ENCODE peak calls at places on chromosomes 2 and 18, in six cellular contexts. One of them, this sample, is unnamed.

GRCh38 chr2:84940836-84941412 is 30.0 kb upstream of the KCMF1 start:
- DNase-seq in spleen: peak; percentile 30
- DNase-seq in astrocyte of the cerebellum: no peak
- DNase-seq in esophagus squamous epithelium: no peak
- DNase-seq in HCT116: no peak
- DNase-seq in tibial nerve: no peak
- DNase-seq in this sample: no peak

GRCh38 chr2:129252781-129253460 is 726.5 kb upstream of the RAB6C start:
- DNase-seq in spleen: no peak
- DNase-seq in astrocyte of the cerebellum: no peak
- DNase-seq in esophagus squamous epithelium: no peak
- DNase-seq in HCT116: no peak
- DNase-seq in tibial nerve: no peak
- DNase-seq in this sample: no peak

GRCh38 chr18:31491586-31491985 is 6.4 kb upstream of the DSG2 start:
- DNase-seq in spleen: no peak
- DNase-seq in astrocyte of the cerebellum: no peak
- DNase-seq in esophagus squamous epithelium: no peak
- DNase-seq in HCT116: no peak
- DNase-seq in tibial nerve: no peak
- DNase-seq in this sample: no peak

GRCh38 chr2:181949047-181949446 is 36.6 kb upstream of the PPP1R1C start:
- DNase-seq in spleen: no peak
- DNase-seq in astrocyte of the cerebellum: no peak
- DNase-seq in esophagus squamous epithelium: no peak
- DNase-seq in HCT116: peak; percentile 63
- DNase-seq in tibial nerve: no peak
- DNase-seq in this sample: no peak

GRCh38 chr2:10279472-10279870 is 23.2 kb upstream of the HPCAL1 start:
- DNase-seq in spleen: peak; percentile 41
- DNase-seq in astrocyte of the cerebellum: no peak
- DNase-seq in esophagus squamous epithelium: no peak
- DNase-seq in HCT116: no peak
- DNase-seq in tibial nerve: no peak
- DNase-seq in this sample: no peak

GRCh38 chr18:25278415-25278814 is 73.6 kb downstream of the ZNF521 start:
- DNase-seq in spleen: no peak
- DNase-seq in astrocyte of the cerebellum: no peak
- DNase-seq in esophagus squamous epithelium: no peak
- DNase-seq in HCT116: no peak
- DNase-seq in tibial nerve: no peak
- DNase-seq in this sample: no peak

GRCh38 chr2:223383315-223383714 is 218.8 kb downstream of the SCG2 start:
- DNase-seq in spleen: no peak
- DNase-seq in astrocyte of the cerebellum: peak; percentile 15
- DNase-seq in esophagus squamous epithelium: no peak
- DNase-seq in HCT116: no peak
- DNase-seq in tibial nerve: no peak
- DNase-seq in this sample: no peak

GRCh38 chr2:43133708-43134570 is 92.5 kb downstream of the ZFP36L2 start:
- DNase-seq in spleen: peak; percentile 95
- DNase-seq in astrocyte of the cerebellum: no peak
- DNase-seq in esophagus squamous epithelium: peak; percentile 50
- DNase-seq in HCT116: no peak
- DNase-seq in tibial nerve: no peak
- DNase-seq in this sample: no peak

GRCh38 chr2:232296766-232297525 is 81.6 kb upstream of the ALPP start:
- DNase-seq in spleen: no peak
- DNase-seq in astrocyte of the cerebellum: no peak
- DNase-seq in esophagus squamous epithelium: no peak
- DNase-seq in HCT116: no peak
- DNase-seq in tibial nerve: no peak
- DNase-seq in this sample: no peak

GRCh38 chr2:223585691-223586090 is 16.5 kb downstream of the SCG2 start:
- DNase-seq in spleen: no peak
- DNase-seq in astrocyte of the cerebellum: no peak
- DNase-seq in esophagus squamous epithelium: no peak
- DNase-seq in HCT116: no peak
- DNase-seq in tibial nerve: no peak
- DNase-seq in this sample: no peak

GRCh38 chr2:234467289-234467688 is 29.6 kb downstream of the ARL4C start:
- DNase-seq in spleen: no peak
- DNase-seq in astrocyte of the cerebellum: no peak
- DNase-seq in esophagus squamous epithelium: no peak
- DNase-seq in HCT116: no peak
- DNase-seq in tibial nerve: no peak
- DNase-seq in this sample: no peak

GRCh38 chr2:120703330-120703994 is 32.2 kb upstream of the GLI2 start:
- DNase-seq in spleen: peak; percentile 14
- DNase-seq in astrocyte of the cerebellum: no peak
- DNase-seq in esophagus squamous epithelium: no peak
- DNase-seq in HCT116: peak; percentile 59
- DNase-seq in tibial nerve: no peak
- DNase-seq in this sample: no peak

GRCh38 chr2:201118957-201119848 is 3.2 kb downstream of the CFLAR start:
- DNase-seq in spleen: no peak
- DNase-seq in astrocyte of the cerebellum: no peak
- DNase-seq in esophagus squamous epithelium: no peak
- DNase-seq in HCT116: peak; percentile 33
- DNase-seq in tibial nerve: no peak
- DNase-seq in this sample: no peak

GRCh38 chr18:45755936-45756335 is 32.0 kb downstream of the SLC14A1 start:
- DNase-seq in spleen: no peak
- DNase-seq in astrocyte of the cerebellum: peak; percentile 91
- DNase-seq in esophagus squamous epithelium: no peak
- DNase-seq in HCT116: no peak
- DNase-seq in tibial nerve: peak; percentile 47
- DNase-seq in this sample: no peak

GRCh38 chr2:99754215-99754614 is 264.4 kb upstream of the REV1 start:
- DNase-seq in spleen: no peak
- DNase-seq in astrocyte of the cerebellum: no peak
- DNase-seq in esophagus squamous epithelium: no peak
- DNase-seq in HCT116: no peak
- DNase-seq in tibial nerve: no peak
- DNase-seq in this sample: no peak

GRCh38 chr18:59878644-59879043 is 21.2 kb upstream of the PMAIP1 start:
- DNase-seq in spleen: no peak
- DNase-seq in astrocyte of the cerebellum: no peak
- DNase-seq in esophagus squamous epithelium: no peak
- DNase-seq in HCT116: no peak
- DNase-seq in tibial nerve: no peak
- DNase-seq in this sample: no peak

GRCh38 chr2:175154670-175155082 is 13.3 kb downstream of the ATF2 start:
- DNase-seq in spleen: no peak
- DNase-seq in astrocyte of the cerebellum: peak; percentile 64
- DNase-seq in esophagus squamous epithelium: no peak
- DNase-seq in HCT116: peak; percentile 3
- DNase-seq in tibial nerve: no peak
- DNase-seq in this sample: no peak

GRCh38 chr18:50559750-50560680 is at the start of gene MAPK4:
- DNase-seq in spleen: peak; percentile 72
- DNase-seq in astrocyte of the cerebellum: no peak
- DNase-seq in esophagus squamous epithelium: no peak
- DNase-seq in HCT116: no peak
- DNase-seq in tibial nerve: no peak
- DNase-seq in this sample: peak; percentile 50

GRCh38 chr18:45621068-45621511 is 5.8 kb downstream of the SLC14A2 start:
- DNase-seq in spleen: no peak
- DNase-seq in astrocyte of the cerebellum: no peak
- DNase-seq in esophagus squamous epithelium: no peak
- DNase-seq in HCT116: peak; percentile 28
- DNase-seq in tibial nerve: peak; percentile 50
- DNase-seq in this sample: peak; percentile 31

GRCh38 chr2:174877796-174878195 is 113.5 kb upstream of the CHRNA1 start:
- DNase-seq in spleen: no peak
- DNase-seq in astrocyte of the cerebellum: no peak
- DNase-seq in esophagus squamous epithelium: no peak
- DNase-seq in HCT116: no peak
- DNase-seq in tibial nerve: no peak
- DNase-seq in this sample: no peak

GRCh38 chr2:144703852-144704324 is 184.0 kb upstream of the ZEB2 start:
- DNase-seq in spleen: peak; percentile 72
- DNase-seq in astrocyte of the cerebellum: peak; percentile 5
- DNase-seq in esophagus squamous epithelium: no peak
- DNase-seq in HCT116: peak; percentile 3
- DNase-seq in tibial nerve: peak; percentile 56
- DNase-seq in this sample: no peak

GRCh38 chr18:37442477-37442876 is 123.1 kb downstream of the CELF4 start:
- DNase-seq in spleen: no peak
- DNase-seq in astrocyte of the cerebellum: no peak
- DNase-seq in esophagus squamous epithelium: no peak
- DNase-seq in HCT116: no peak
- DNase-seq in tibial nerve: no peak
- DNase-seq in this sample: no peak

GRCh38 chr2:3654464-3655225 is 3.4 kb upstream of the ALLC start:
- DNase-seq in spleen: no peak
- DNase-seq in astrocyte of the cerebellum: no peak
- DNase-seq in esophagus squamous epithelium: no peak
- DNase-seq in HCT116: no peak
- DNase-seq in tibial nerve: no peak
- DNase-seq in this sample: no peak

GRCh38 chr18:49371786-49372185 is 88.7 kb downstream of the DYM start:
- DNase-seq in spleen: no peak
- DNase-seq in astrocyte of the cerebellum: no peak
- DNase-seq in esophagus squamous epithelium: no peak
- DNase-seq in HCT116: no peak
- DNase-seq in tibial nerve: no peak
- DNase-seq in this sample: no peak

GRCh38 chr18:8706981-8707940 is 1.9 kb downstream of the MTCL1 start:
- DNase-seq in spleen: peak; percentile 80
- DNase-seq in astrocyte of the cerebellum: no peak
- DNase-seq in esophagus squamous epithelium: no peak
- DNase-seq in HCT116: no peak
- DNase-seq in tibial nerve: peak; percentile 33
- DNase-seq in this sample: peak; percentile 47

GRCh38 chr2:227821043-227821942 is 7.7 kb downstream of the CCL20 start:
- DNase-seq in spleen: no peak
- DNase-seq in astrocyte of the cerebellum: no peak
- DNase-seq in esophagus squamous epithelium: no peak
- DNase-seq in HCT116: peak; percentile 48
- DNase-seq in tibial nerve: no peak
- DNase-seq in this sample: no peak

GRCh38 chr2:201452058-201452736 is 657 bp downstream of the STRADB start:
- DNase-seq in spleen: no peak
- DNase-seq in astrocyte of the cerebellum: no peak
- DNase-seq in esophagus squamous epithelium: no peak
- DNase-seq in HCT116: no peak
- DNase-seq in tibial nerve: no peak
- DNase-seq in this sample: no peak

GRCh38 chr2:188414412-188414811 is 122.7 kb downstream of the GULP1 start:
- DNase-seq in spleen: no peak
- DNase-seq in astrocyte of the cerebellum: peak; percentile 34
- DNase-seq in esophagus squamous epithelium: no peak
- DNase-seq in HCT116: no peak
- DNase-seq in tibial nerve: no peak
- DNase-seq in this sample: no peak

GRCh38 chr2:20914771-20915170 is 91.9 kb upstream of the LDAH start:
- DNase-seq in spleen: no peak
- DNase-seq in astrocyte of the cerebellum: no peak
- DNase-seq in esophagus squamous epithelium: no peak
- DNase-seq in HCT116: no peak
- DNase-seq in tibial nerve: no peak
- DNase-seq in this sample: no peak

GRCh38 chr2:70190413-70191243 is at the start of gene C2orf42:
- DNase-seq in spleen: peak; percentile 97
- DNase-seq in astrocyte of the cerebellum: peak; percentile 93
- DNase-seq in esophagus squamous epithelium: peak; percentile 91
- DNase-seq in HCT116: peak; percentile 97
- DNase-seq in tibial nerve: peak; percentile 94
- DNase-seq in this sample: peak; percentile 79
- TF ChIP-seq CTCF in spleen: no peak
- TF ChIP-seq CTCF in astrocyte of the cerebellum: peak; percentile 15
- TF ChIP-seq CTCF in esophagus squamous epithelium: no peak
- TF ChIP-seq CTCF in HCT116: no peak
- TF ChIP-seq CTCF in tibial nerve: no peak
- TF ChIP-seq CTCF in this sample: peak; percentile 18

DNA sequence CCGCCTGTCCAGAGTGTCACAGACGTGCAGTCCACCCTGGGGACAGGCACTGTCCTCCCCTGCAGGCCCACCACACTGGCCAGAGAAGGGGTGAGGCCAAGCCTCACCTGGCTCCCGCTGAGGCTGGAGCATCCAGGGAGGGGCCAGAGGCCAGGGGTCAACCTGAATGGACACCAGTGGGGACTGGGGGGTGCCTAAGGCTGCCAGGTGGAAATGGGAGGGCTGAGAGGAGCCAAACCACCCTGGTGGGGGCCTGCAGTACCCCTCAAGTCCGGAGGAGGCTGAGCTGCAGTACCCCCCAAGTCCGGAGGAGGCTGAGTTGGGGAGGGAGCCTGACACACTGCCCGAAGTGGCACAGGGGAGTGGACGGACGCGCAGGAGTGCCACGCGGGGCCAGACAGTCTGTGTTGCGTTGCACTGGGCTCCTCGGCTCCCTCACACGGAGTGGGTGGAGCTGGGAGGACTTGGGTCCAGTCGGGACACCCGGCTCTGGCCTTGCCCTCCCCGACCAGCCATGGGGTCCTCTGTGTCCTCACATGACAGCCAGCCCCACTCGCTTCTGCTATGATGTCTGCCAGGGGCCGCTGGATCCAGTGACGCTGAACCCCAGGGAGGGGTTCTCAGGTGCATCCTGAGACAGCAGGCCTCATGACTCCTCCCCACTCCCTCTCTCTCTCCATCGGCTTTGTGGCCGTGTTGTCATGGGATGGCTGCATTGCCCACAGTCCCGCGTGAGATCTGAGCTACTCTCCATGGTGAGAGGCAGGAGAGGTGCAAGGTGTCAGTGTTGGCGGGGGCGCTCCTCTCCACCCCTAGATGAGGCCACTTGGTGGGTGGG is 22.3 kb upstream of the GPC1 start:
- DNase-seq in spleen: no peak
- DNase-seq in astrocyte of the cerebellum: no peak
- DNase-seq in esophagus squamous epithelium: no peak
- DNase-seq in HCT116: no peak
- DNase-seq in tibial nerve: no peak
- DNase-seq in this sample: no peak
- TF ChIP-seq CTCF in spleen: no peak
- TF ChIP-seq CTCF in astrocyte of the cerebellum: no peak
- TF ChIP-seq CTCF in esophagus squamous epithelium: no peak
- TF ChIP-seq CTCF in HCT116: no peak
- TF ChIP-seq CTCF in tibial nerve: no peak
- TF ChIP-seq CTCF in this sample: no peak

GRCh38 chr18:77133920-77134496 is 1.4 kb upstream of the MBP start:
- DNase-seq in spleen: peak; percentile 89
- DNase-seq in astrocyte of the cerebellum: no peak
- DNase-seq in esophagus squamous epithelium: no peak
- DNase-seq in HCT116: no peak
- DNase-seq in tibial nerve: peak; percentile 48
- DNase-seq in this sample: no peak
- TF ChIP-seq CTCF in spleen: no peak
- TF ChIP-seq CTCF in astrocyte of the cerebellum: no peak
- TF ChIP-seq CTCF in esophagus squamous epithelium: no peak
- TF ChIP-seq CTCF in HCT116: no peak
- TF ChIP-seq CTCF in tibial nerve: no peak
- TF ChIP-seq CTCF in this sample: no peak

DNA sequence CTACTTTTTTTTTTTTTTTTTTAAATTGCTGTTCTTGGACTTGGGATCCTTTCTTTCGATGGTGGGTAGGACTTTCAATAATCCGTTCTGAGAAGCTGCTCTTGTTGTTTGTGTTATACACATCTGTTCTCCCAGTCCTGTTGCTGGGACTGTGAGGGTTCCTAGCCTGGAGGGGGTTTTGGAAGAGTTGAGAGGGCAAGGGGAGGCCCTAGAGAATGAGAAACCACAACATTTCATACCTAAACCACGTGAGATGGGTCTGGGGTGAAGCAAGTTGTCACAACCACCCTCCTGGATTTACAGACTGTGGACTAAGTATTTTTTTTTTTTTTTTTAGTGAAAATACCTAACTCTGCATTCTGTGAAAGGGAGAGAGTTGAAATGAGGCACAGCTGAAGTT is 193.6 kb downstream of the PRKCE start:
- DNase-seq in spleen: no peak
- DNase-seq in astrocyte of the cerebellum: no peak
- DNase-seq in esophagus squamous epithelium: no peak
- DNase-seq in HCT116: no peak
- DNase-seq in tibial nerve: no peak
- DNase-seq in this sample: no peak
- TF ChIP-seq CTCF in spleen: no peak
- TF ChIP-seq CTCF in astrocyte of the cerebellum: no peak
- TF ChIP-seq CTCF in esophagus squamous epithelium: no peak
- TF ChIP-seq CTCF in HCT116: no peak
- TF ChIP-seq CTCF in tibial nerve: no peak
- TF ChIP-seq CTCF in this sample: no peak